ENCODE peak calls at places on chromosomes 4 and X, in six cellular contexts. P is mammary epithelial cell, M is Karpas-422, F is colonic mucosa, H is PC-3, S is fibroblast of lung. K is an unnamed sample.

GRCh38 chrX:112512509-112512908 is 167.2 kb downstream of the LHFPL1 start:
- DNase-seq in P (no peak), M (no peak), F (no peak), H (no peak), S (no peak), K (peak; percentile 15)

GRCh38 chr4:142348489-142349076 is 497.5 kb downstream of the INPP4B start:
- DNase-seq in P (no peak), M (no peak), F (no peak), H (no peak), S (no peak), K (no peak)

GRCh38 chr4:57131849-57132745 is 21.9 kb upstream of the IGFBP7 start:
- DNase-seq in P (peak; percentile 57), M (no peak), F (no peak), H (peak; percentile 44), S (no peak), K (peak; percentile 34)

GRCh38 chr4:173370130-173370476 is 651 bp upstream of the SAP30 start:
- DNase-seq in P (no peak), M (peak; percentile 58), F (no peak), H (no peak), S (no peak), K (no peak)

GRCh38 chr4:75251547-75251946 is 262.7 kb downstream of the RCHY1 start:
- DNase-seq in P (no peak), M (peak; percentile 78), F (no peak), H (no peak), S (no peak), K (no peak)

GRCh38 chr4:87188063-87188462 is 32.4 kb downstream of the KLHL8 start:
- DNase-seq in P (no peak), M (peak; percentile 56), F (no peak), H (peak; percentile 58), S (peak; percentile 67), K (peak; percentile 56)

GRCh38 chr4:72295966-72296557 is 264.3 kb downstream of the NPFFR2 start:
- DNase-seq in P (peak; percentile 34), M (peak; percentile 72), F (no peak), H (peak; percentile 90), S (peak; percentile 74), K (peak; percentile 90)

GRCh38 chr4:80184053-80184790 is 13.1 kb upstream of the PRDM8 start:
- DNase-seq in P (peak; percentile 76), M (peak; percentile 61), F (peak; percentile 91), H (peak; percentile 85), S (peak; percentile 79), K (peak; percentile 97)

GRCh38 chrX:126551725-126552312 is 795 bp downstream of the DCAF12L1 start:
- DNase-seq in P (no peak), M (no peak), F (no peak), H (no peak), S (no peak), K (no peak)

GRCh38 chr4:23881052-23881501 is 8.8 kb downstream of the PPARGC1A start:
- DNase-seq in P (peak; percentile 46), M (no peak), F (no peak), H (no peak), S (peak; percentile 43), K (no peak)

GRCh38 chr4:119676101-119676500 is 47.5 kb upstream of the PDE5A start:
- DNase-seq in P (no peak), M (peak; percentile 6), F (no peak), H (no peak), S (no peak), K (no peak)

GRCh38 chr4:7831330-7831729 is 108.3 kb downstream of the AFAP1 start:
- DNase-seq in P (no peak), M (peak; percentile 68), F (no peak), H (no peak), S (peak; percentile 95), K (peak; percentile 72)

GRCh38 chr4:137623013-137623412 is 90.7 kb upstream of the PCDH18 start:
- DNase-seq in P (no peak), M (no peak), F (no peak), H (no peak), S (peak; percentile 59), K (no peak)

GRCh38 chr4:15659768-15660394 is 4.7 kb upstream of the FBXL5 start:
- DNase-seq in P (peak; percentile 68), M (peak; percentile 36), F (no peak), H (no peak), S (peak; percentile 69), K (peak; percentile 84)

GRCh38 chr4:39526810-39527295 is 386 bp downstream of the UGDH start:
- DNase-seq in P (no peak), M (no peak), F (no peak), H (peak; percentile 3), S (no peak), K (no peak)

GRCh38 chr4:154559141-154559841 is 3.5 kb upstream of the FGB start:
- DNase-seq in P (peak; percentile 63), M (peak; percentile 83), F (peak; percentile 22), H (peak; percentile 78), S (peak; percentile 66), K (peak; percentile 80)

GRCh38 chr4:168972601-168973000 is 37.5 kb downstream of the CBR4 start:
- DNase-seq in P (no peak), M (no peak), F (no peak), H (no peak), S (no peak), K (no peak)

GRCh38 chrX:119272882-119273806 is 37.1 kb downstream of the PGRMC1 start:
- DNase-seq in P (no peak), M (no peak), F (peak; percentile 79), H (no peak), S (peak; percentile 44), K (peak; percentile 4)

GRCh38 chrX:153357877-153358276 is 23.9 kb downstream of the ZNF275 start:
- DNase-seq in P (no peak), M (no peak), F (no peak), H (no peak), S (no peak), K (no peak)

GRCh38 chr4:153257151-153257620 is 52.9 kb downstream of the TRIM2 start:
- DNase-seq in P (no peak), M (no peak), F (no peak), H (no peak), S (peak; percentile 53), K (peak; percentile 83)
- H3K9ac ChIP-seq in P (no peak overlapping the region), M (no peak overlapping the region), F (no peak overlapping the region), H (no peak overlapping the region), S (no peak overlapping the region), K (no peak overlapping the region)

GRCh38 chrX:42073468-42073867 is 150.1 kb upstream of the CASK start:
- DNase-seq in P (no peak), M (no peak), F (peak; percentile 25), H (no peak), S (no peak), K (no peak)
- H3K4me1 ChIP-seq in P (no peaks in the 10 kb centered on the region), M (no peaks in the 10 kb centered on the region), F (no peaks in the 10 kb centered on the region), H (no peaks in the 10 kb centered on the region), S (no peaks in the 10 kb centered on the region), K (no peaks in the 10 kb centered on the region)

GRCh38 chr4:127609484-127609883 is 23.3 kb upstream of the INTU start:
- DNase-seq in P (no peak), M (no peak), F (no peak), H (no peak), S (no peak), K (no peak)

GRCh38 chr4:127610488-127610887 is 22.3 kb upstream of the INTU start:
- DNase-seq in P (no peak), M (no peak), F (no peak), H (no peak), S (no peak), K (no peak)

GRCh38 chr4:127606823-127607222 is 25.9 kb upstream of the INTU start:
- DNase-seq in P (no peak), M (no peak), F (no peak), H (no peak), S (no peak), K (no peak)

GRCh38 chr4:127601029-127601428 is 31.7 kb upstream of the INTU start:
- DNase-seq in P (no peak), M (peak; percentile 49), F (no peak), H (peak; percentile 34), S (peak; percentile 75), K (peak; percentile 78)

DNA sequence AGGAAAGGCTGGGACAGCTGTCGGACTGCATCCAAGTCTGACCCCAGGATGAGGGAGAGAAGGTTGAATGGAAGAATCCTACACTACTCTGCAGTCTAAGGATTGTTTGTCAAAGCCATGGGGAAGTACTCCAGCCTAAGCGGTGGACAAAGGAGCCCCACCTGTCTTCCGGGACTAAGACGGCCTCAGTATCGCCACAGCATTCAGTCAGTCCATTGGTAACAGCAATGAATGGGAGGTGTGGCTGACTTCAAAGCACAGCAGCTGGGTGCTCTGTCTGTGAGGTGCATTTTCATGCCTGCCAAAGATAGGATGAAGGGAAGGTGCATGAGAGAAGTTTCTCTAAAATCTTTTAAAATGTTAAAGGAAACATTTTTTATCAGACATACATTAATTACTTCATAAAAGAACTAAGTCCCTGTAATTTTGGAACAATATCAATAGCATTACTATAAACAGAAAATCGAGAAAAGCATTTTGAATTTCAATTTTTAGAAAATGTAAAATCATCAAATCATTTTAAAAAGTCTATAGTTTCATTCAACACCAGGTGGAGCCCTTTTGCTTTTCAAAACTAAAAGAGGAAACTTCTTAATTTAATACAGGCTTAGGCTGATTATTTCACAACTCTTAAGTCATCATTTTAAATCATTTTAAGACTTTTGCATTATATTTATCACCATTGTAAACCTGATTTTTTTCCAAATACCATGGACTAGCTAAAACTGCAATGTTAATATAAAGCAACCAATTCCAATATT is 27.6 kb upstream of the INTU start:
- DNase-seq in P (peak; percentile 12), M (peak; percentile 78), F (no peak), H (peak; percentile 51), S (peak; percentile 73), K (peak; percentile 89)
- H3K9ac ChIP-seq in P (no peak overlapping the region), M (no peak overlapping the region), F (no peak overlapping the region), H (no peak overlapping the region), S (no peak overlapping the region), K (no peak overlapping the region)

GRCh38 chrX:103776586-103776985 is at the start of gene PLP1:
- DNase-seq in P (no peak), M (no peak), F (no peak), H (no peak), S (no peak), K (no peak)

GRCh38 chrX:103773445-103773844 is 3.2 kb upstream of the PLP1 start:
- DNase-seq in P (no peak), M (no peak), F (no peak), H (no peak), S (no peak), K (no peak)

GRCh38 chrX:103779156-103779555 is 2.5 kb downstream of the PLP1 start:
- DNase-seq in P (no peak), M (no peak), F (no peak), H (no peak), S (no peak), K (no peak)

DNA sequence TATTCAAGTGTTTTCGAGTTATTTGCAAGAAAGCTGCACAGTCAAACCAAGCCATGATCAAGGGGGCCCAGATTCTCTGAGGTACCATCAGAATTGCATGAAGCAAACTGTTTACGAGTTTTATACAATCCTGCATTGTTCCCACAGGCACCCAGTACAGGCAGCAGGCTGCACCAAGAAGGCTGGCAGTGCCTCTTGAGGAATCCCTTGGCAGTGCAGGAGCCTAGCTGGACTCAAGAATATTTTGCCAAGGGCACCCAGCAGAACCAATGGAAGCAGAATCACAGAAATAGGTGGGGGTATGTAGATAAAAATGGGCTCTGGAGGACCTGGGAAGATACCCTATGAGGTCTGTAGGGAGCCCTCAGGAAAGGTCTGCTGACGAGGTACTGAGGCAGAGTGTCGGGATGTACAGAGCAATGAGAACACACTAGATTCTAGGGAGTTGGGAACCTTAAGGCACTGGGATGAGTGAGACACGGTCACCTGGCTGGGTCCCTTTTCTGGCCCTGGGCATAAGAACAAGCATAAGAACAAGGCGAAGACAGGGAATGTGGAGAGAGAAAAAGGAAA is 2.5 kb upstream of the PLP1 start:
- DNase-seq in P (peak; percentile 32), M (peak; percentile 51), F (no peak), H (peak; percentile 72), S (peak; percentile 74), K (peak; percentile 50)
- H3K4me1 ChIP-seq in P (no peaks in the 10 kb centered on the region), M (no peaks in the 10 kb centered on the region), F (no peaks in the 10 kb centered on the region), H (no peaks in the 10 kb centered on the region), S (no peaks in the 10 kb centered on the region), K (no peaks in the 10 kb centered on the region)